ENCODE peak calls at places on chromosomes 11 and 22, in seven cellular contexts. N, G, R, P, I, A and S are unnamed samples.

GRCh38 chr11:30815619-30816018 is 229.5 kb upstream of the MPPED2 start:
- DNase-seq in N (no peak), G (no peak), R (no peak), P (no peak), I (no peak), A (no peak), S (no peak)

GRCh38 chr22:49964136-49964492 is 3.5 kb downstream of the PIM3 start:
- DNase-seq in N (no peak), G (no peak), R (peak), P (no peak), I (no peak), A (no peak), S (no peak)

GRCh38 chr11:65855927-65856363 is 2.0 kb downstream of the CFL1 start:
- DNase-seq in N (no peak), G (no peak), R (no peak), P (no peak), I (no peak), A (no peak), S (no peak)

GRCh38 chr11:92024788-92025187 is 199.8 kb upstream of the FAT3 start:
- DNase-seq in N (no peak), G (no peak), R (no peak), P (peak), I (no peak), A (no peak), S (no peak)

GRCh38 chr11:65663634-65664200 is 1.0 kb upstream of the RELA start:
- DNase-seq in N (peak), G (peak), R (no peak), P (peak), I (peak), A (peak), S (no peak)

GRCh38 chr11:1892558-1892957 is 863 bp upstream of the PRR33 start:
- DNase-seq in N (no peak), G (no peak), R (no peak), P (no peak), I (no peak), A (no peak), S (no peak)

GRCh38 chr11:60378359-60378758 is at the start of gene MS4A7:
- DNase-seq in N (no peak), G (no peak), R (no peak), P (no peak), I (no peak), A (no peak), S (no peak)

GRCh38 chr11:75422248-75423231 is 10.5 kb downstream of the KLHL35 start:
- DNase-seq in N (no peak), G (no peak), R (no peak), P (no peak), I (no peak), A (no peak), S (no peak)

GRCh38 chr11:27230175-27230565 is 132.8 kb downstream of the CCDC34 start:
- DNase-seq in N (no peak), G (no peak), R (no peak), P (no peak), I (no peak), A (no peak), S (no peak)

GRCh38 chr11:134337051-134337450 is 5.3 kb downstream of the GLB1L2 start:
- DNase-seq in N (no peak), G (no peak), R (no peak), P (no peak), I (no peak), A (no peak), S (no peak)

GRCh38 chr11:93827347-93827746 is 23.1 kb downstream of the VSTM5 start:
- DNase-seq in N (no peak), G (no peak), R (no peak), P (no peak), I (no peak), A (no peak), S (no peak)

GRCh38 chr11:1872267-1872985 is 19.3 kb downstream of the PRR33 start:
- DNase-seq in N (no peak), G (no peak), R (no peak), P (no peak), I (no peak), A (no peak), S (no peak)

GRCh38 chr11:74366576-74366975 is 31.7 kb downstream of the PGM2L1 start:
- DNase-seq in N (no peak), G (no peak), R (no peak), P (no peak), I (peak), A (peak), S (no peak)

GRCh38 chr11:61489833-61490585 is 18.5 kb upstream of the LRRC10B start:
- DNase-seq in N (no peak), G (peak), R (peak), P (no peak), I (peak), A (peak), S (no peak)

GRCh38 chr11:121389651-121390050 is 62.5 kb upstream of the SORL1 start:
- DNase-seq in N (peak), G (peak), R (no peak), P (peak), I (peak), A (no peak), S (no peak)

GRCh38 chr11:6695377-6695776 is 12.2 kb upstream of the MRPL17 start:
- DNase-seq in N (no peak), G (no peak), R (no peak), P (no peak), I (peak), A (peak), S (no peak)

GRCh38 chr11:75810637-75811383 is 4.2 kb upstream of the UVRAG start:
- DNase-seq in N (no peak), G (no peak), R (no peak), P (no peak), I (no peak), A (no peak), S (no peak)

GRCh38 chr22:23180893-23181762 is 819 bp downstream of the BCR start:
- DNase-seq in N (no peak), G (no peak), R (no peak), P (peak), I (no peak), A (no peak), S (no peak)

GRCh38 chr11:118740892-118741291 is 50.1 kb downstream of the DDX6 start:
- DNase-seq in N (no peak), G (no peak), R (no peak), P (no peak), I (no peak), A (no peak), S (no peak)